ENCODE peak calls at places on chromosome 7, in six cellular contexts. M is Right ventricle myocardium superior, E is iPS DF 6.9, R is anterior cingulate cortex, H is globus pallidus, P is left cardiac atrium. A is an unnamed sample.

GRCh38 chr7:23622469-23622868 is 25.3 kb downstream of the CCDC126 start:
- DNase-seq in H (no peak), M (no peak), P (no peak), R (no peak), E (no peak), A (no peak)

GRCh38 chr7:115924398-115924797 is 106.2 kb downstream of the TFEC start:
- DNase-seq in P (no peak), M (no peak), H (peak; percentile 49), E (no peak), R (no peak), A (no peak)

GRCh38 chr7:140403878-140404564 is at the start of gene RAB19:
- DNase-seq in P (no peak), M (no peak), R (no peak), E (peak; percentile 60), H (no peak), A (peak; percentile 78)

GRCh38 chr7:149843566-149843965 is 5.4 kb downstream of the ZNF862 start:
- DNase-seq in R (no peak), H (no peak), P (no peak), E (no peak), M (no peak), A (no peak)

GRCh38 chr7:99218406-99219184 is 10.7 kb upstream of the KPNA7 start:
- DNase-seq in H (no peak), E (no peak), M (no peak), R (no peak), P (no peak), A (no peak)

GRCh38 chr7:86689363-86689762 is 45.7 kb downstream of the GRM3 start:
- DNase-seq in M (no peak), P (no peak), E (no peak), R (no peak), H (no peak), A (no peak)

GRCh38 chr7:128710391-128710930 is 28.7 kb upstream of the CALU start:
- DNase-seq in E (no peak), R (no peak), P (no peak), M (no peak), H (no peak), A (no peak)

GRCh38 chr7:38704751-38705150 is 73.6 kb upstream of the AMPH start:
- DNase-seq in H (no peak), M (no peak), P (no peak), R (no peak), E (no peak), A (no peak)

A was measured in H1.